ENCODE peak calls at places on chromosome 7, in nine cellular contexts. W is AG09319, G is Peyer's patch, U is SK-N-SH, B is GM12865, Q is mammary epithelial cell, J is OCI-LY7, T is thyroid gland, V is lower lobe of right lung. O is an unnamed sample.
A peak's percentile ranks its signal among the peaks of the same experiment; 100 is the strongest.

GRCh38 chr7:101754432-101755159 is 62.8 kb upstream of the CUX1 start:
- DNase-seq in J (no peak), T (peak; percentile 48), W (no peak), G (no peak), B (peak; percentile 32), U (peak; percentile 80), V (no peak), Q (peak; percentile 45), O (no peak)

GRCh38 chr7:133491846-133492652 is 239.2 kb downstream of the EXOC4 start:
- DNase-seq in J (no peak), Q (peak; percentile 88), W (no peak), G (no peak), B (no peak), T (no peak), U (no peak), V (no peak), O (no peak)

GRCh38 chr7:36473454-36474282 is 84.0 kb downstream of the ANLN start:
- DNase-seq in J (peak; percentile 28), Q (peak; percentile 93), W (no peak), U (peak; percentile 57), V (peak; percentile 51), G (no peak), B (peak; percentile 33), T (peak; percentile 24), O (no peak)

GRCh38 chr7:23472974-23473847 is 2.9 kb upstream of the IGF2BP3 start:
- DNase-seq in B (no peak), T (no peak), V (no peak), Q (peak; percentile 15), J (peak; percentile 62), G (no peak), U (peak; percentile 59), W (no peak), O (no peak)

GRCh38 chr7:152335900-152336571 is 99.8 kb downstream of the KMT2C start:
- DNase-seq in T (no peak), J (no peak), V (no peak), B (peak; percentile 15), Q (no peak), G (no peak), U (no peak), W (no peak), O (no peak)

GRCh38 chr7:40393660-40394059 is 258.9 kb downstream of the SUGCT start:
- DNase-seq in J (peak; percentile 9), B (peak; percentile 11), U (no peak), V (no peak), Q (no peak), W (no peak), T (no peak), G (no peak), O (no peak)

GRCh38 chr7:159000070-159000469 is 143.7 kb downstream of the DYNC2I1 start:
- DNase-seq in T (no peak), Q (no peak), J (no peak), G (no peak), B (no peak), V (no peak), U (no peak), W (no peak), O (no peak)

GRCh38 chr7:80346704-80347103 is 165.2 kb downstream of the GNAT3 start:
- DNase-seq in W (no peak), B (no peak), U (no peak), T (no peak), Q (peak; percentile 96), J (no peak), G (no peak), V (no peak), O (no peak)

GRCh38 chr7:116969371-116969902 is 16.1 kb downstream of the ST7 start:
- DNase-seq in Q (no peak), B (no peak), T (no peak), V (no peak), G (no peak), U (no peak), W (no peak), J (no peak), O (no peak)

GRCh38 chr7:130566168-130566897 is 74.4 kb downstream of the MEST start:
- DNase-seq in J (no peak), U (no peak), V (no peak), Q (no peak), W (no peak), B (peak; percentile 2), G (no peak), T (peak; percentile 1), O (no peak)

GRCh38 chr7:79180533-79180932 is 272.9 kb downstream of the MAGI2 start:
- DNase-seq in B (no peak), Q (no peak), J (no peak), V (no peak), T (no peak), G (no peak), U (no peak), W (no peak), O (no peak)

DNA sequence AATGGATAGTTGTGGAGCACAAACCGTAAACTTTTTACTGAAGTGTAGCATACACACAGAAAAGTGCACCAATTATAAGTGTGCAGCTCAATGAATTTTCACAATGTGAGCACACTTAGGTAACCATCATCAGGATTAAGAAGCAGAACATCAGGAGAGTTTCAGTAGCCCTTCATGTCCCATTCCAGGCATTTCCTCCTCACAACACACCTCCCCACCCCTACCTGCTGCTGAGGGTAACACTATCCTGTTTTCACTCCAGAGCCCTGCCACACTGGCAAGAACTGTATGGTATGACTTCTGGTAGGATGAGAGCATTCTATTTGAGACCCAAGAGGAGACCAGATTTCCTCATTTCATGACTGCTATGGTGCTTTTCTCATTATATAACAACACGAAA is 166.5 kb downstream of the PPP1R3A start:
- DNase-seq in Q (no peak), U (no peak), B (no peak), G (no peak), J (no peak), V (no peak), W (no peak), T (no peak), O (no peak)
- TF ChIP-seq CTCF in Q (no peak), U (no peak), B (no peak), G (no peak), J (no peak), V (no peak), W (no peak), T (no peak), O (no peak)

GRCh38 chr7:112079671-112080070 is 126.5 kb downstream of the DOCK4 start:
- DNase-seq in T (no peak), U (no peak), J (no peak), G (no peak), V (no peak), Q (no peak), W (no peak), B (no peak), O (no peak)
- TF ChIP-seq CTCF in T (peak; percentile 10), U (peak; percentile 55), J (peak; percentile 52), G (no peak), V (no peak), Q (peak; percentile 13), W (no peak), B (no peak), O (peak; percentile 23)

GRCh38 chr7:121072826-121073225 is 84.3 kb downstream of the CPED1 start:
- DNase-seq in G (no peak), Q (no peak), B (no peak), J (no peak), T (no peak), U (no peak), W (no peak), V (no peak), O (no peak)

GRCh38 chr7:121073463-121074099 is 85.1 kb downstream of the CPED1 start:
- DNase-seq in T (no peak), B (no peak), V (no peak), G (no peak), U (no peak), J (no peak), Q (no peak), W (no peak), O (no peak)

GRCh38 chr7:121069346-121070100 is 81.0 kb downstream of the CPED1 start:
- DNase-seq in G (no peak), U (no peak), T (no peak), B (no peak), Q (no peak), V (no peak), W (no peak), J (no peak), O (no peak)

GRCh38 chr7:121071132-121071531 is 82.6 kb downstream of the CPED1 start:
- DNase-seq in T (no peak), U (no peak), V (no peak), W (no peak), J (no peak), G (no peak), B (no peak), Q (no peak), O (no peak)

GRCh38 chr7:121071662-121072061 is 83.2 kb downstream of the CPED1 start:
- DNase-seq in V (no peak), W (no peak), U (no peak), G (no peak), B (no peak), Q (no peak), T (no peak), J (no peak), O (no peak)
- TF ChIP-seq CTCF in V (no peak), W (no peak), U (no peak), G (no peak), B (no peak), Q (no peak), T (no peak), J (no peak), O (no peak)

GRCh38 chr7:82018226-82018625 is 248.4 kb upstream of the HGF start:
- DNase-seq in J (no peak), Q (no peak), T (no peak), W (no peak), V (no peak), G (no peak), U (no peak), B (no peak), O (no peak)

GRCh38 chr7:82019538-82019937 is 249.7 kb upstream of the HGF start:
- DNase-seq in Q (no peak), G (no peak), W (no peak), V (no peak), J (no peak), T (no peak), B (no peak), U (no peak), O (no peak)

GRCh38 chr7:82020076-82020475 is 250.2 kb upstream of the HGF start:
- DNase-seq in Q (no peak), W (no peak), V (no peak), G (no peak), T (no peak), J (no peak), U (no peak), B (no peak), O (no peak)

GRCh38 chr7:82015751-82016150 is 245.9 kb upstream of the HGF start:
- DNase-seq in W (no peak), Q (peak; percentile 56), G (no peak), J (no peak), B (peak; percentile 4), U (no peak), V (no peak), T (no peak), O (no peak)

DNA sequence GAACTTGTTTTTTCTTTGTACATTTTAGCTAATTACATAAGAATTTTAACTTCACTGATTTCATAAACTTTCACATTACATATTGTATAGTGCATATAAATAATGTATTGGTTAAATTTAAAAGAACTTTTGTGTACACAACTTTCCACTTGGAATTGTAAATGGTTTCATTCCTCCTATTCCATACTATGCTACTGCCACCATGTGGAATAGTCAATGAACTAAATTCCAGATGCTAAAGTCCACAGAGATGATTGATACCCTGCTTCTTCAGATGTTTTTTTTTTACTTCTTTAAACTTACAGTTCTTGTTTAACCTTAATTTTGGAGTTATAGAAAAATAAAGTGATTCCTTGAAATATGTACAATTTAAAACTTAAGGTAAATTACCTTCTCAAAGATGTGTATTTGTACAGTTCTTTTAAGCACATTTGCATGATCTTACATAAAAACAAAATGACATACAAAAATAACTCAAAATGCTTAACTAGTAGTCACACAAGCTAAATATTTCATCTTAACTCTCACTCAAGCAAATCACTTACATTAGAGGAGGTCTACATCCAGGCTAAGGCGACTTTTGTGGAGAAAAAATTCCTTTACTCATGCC is 247.6 kb upstream of the HGF start:
- DNase-seq in T (no peak), B (peak; percentile 22), U (peak; percentile 33), G (no peak), Q (peak; percentile 7), V (no peak), J (peak; percentile 19), W (no peak), O (no peak)
- TF ChIP-seq CTCF in T (peak; percentile 38), B (peak; percentile 35), U (peak; percentile 94), G (peak; percentile 28), Q (peak; percentile 67), V (peak; percentile 40), J (peak; percentile 82), W (peak; percentile 51), O (peak; percentile 64)

O was measured in CD14-positive monocyte.